ENCODE peak calls at places on chromosomes 3 and 15, in nine cellular contexts. T is stromal cell of bone marrow; C is activated CD8-positive, alpha-beta memory T cell treated with anti-CD3 and anti-CD28 coated beads for 1 hour; M is mammary epithelial cell; Y is astrocyte of the hippocampus; W is GF-D8; I is RCC 7860; F is stimulated activated CD4-positive, alpha-beta T cell treated with anti-CD3 and anti-CD28 coated beads, Interleukin-2, amount 100 ng/mL, for 24 hours; A is NCI-H460. L is an unnamed sample.

GRCh38 chr15:75455982-75456531 is 4.6 kb upstream of the SIN3A start:
- DNase-seq in T (no peak), C (no peak), M (peak), Y (peak), W (peak), I (peak), F (peak), A (no peak), L (no peak)

GRCh38 chr3:64224826-64225606 is at the start of gene PRICKLE2:
- DNase-seq in T (peak), C (no peak), M (peak), Y (peak), W (no peak), I (peak), F (no peak), A (no peak), L (peak)

GRCh38 chr3:17175187-17175839 is 290.6 kb downstream of the PLCL2 start:
- DNase-seq in T (peak), C (no peak), M (peak), Y (peak), W (no peak), I (no peak), F (no peak), A (no peak), L (peak)

GRCh38 chr3:88282519-88283241 is 132.9 kb downstream of the C3orf38 start:
- DNase-seq in T (no peak), C (no peak), M (no peak), Y (no peak), W (no peak), I (no peak), F (no peak), A (no peak), L (no peak)

GRCh38 chr15:56934269-56934668 is 15.8 kb downstream of the TCF12 start:
- DNase-seq in T (no peak), C (no peak), M (no peak), Y (no peak), W (no peak), I (peak), F (no peak), A (no peak), L (no peak)

GRCh38 chr3:184314700-184315505 is 497 bp downstream of the EIF4G1 start:
- DNase-seq in T (peak), C (no peak), M (peak), Y (peak), W (peak), I (peak), F (peak), A (no peak), L (peak)

GRCh38 chr3:13215940-13216546 is 142.8 kb upstream of the IQSEC1 start:
- DNase-seq in T (peak), C (no peak), M (peak), Y (peak), W (no peak), I (peak), F (no peak), A (peak), L (no peak)

GRCh38 chr3:177968891-177969290 is 567.3 kb upstream of the KCNMB2 start:
- DNase-seq in T (no peak), C (no peak), M (peak), Y (no peak), W (no peak), I (peak), F (no peak), A (no peak), L (no peak)

GRCh38 chr15:101637038-101637437 is 15.1 kb downstream of the TM2D3 start:
- DNase-seq in T (no peak), C (no peak), M (no peak), Y (no peak), W (no peak), I (no peak), F (no peak), A (no peak), L (no peak)

GRCh38 chr15:69014454-69014853 is at the start of gene NOX5:
- DNase-seq in T (peak), C (no peak), M (peak), Y (no peak), W (no peak), I (no peak), F (no peak), A (no peak), L (no peak)

GRCh38 chr15:70267879-70268278 is 170.2 kb upstream of the TLE3 start:
- DNase-seq in T (no peak), C (no peak), M (peak), Y (peak), W (no peak), I (peak), F (no peak), A (no peak), L (no peak)

GRCh38 chr3:39249453-39250115 is 30.3 kb downstream of the CX3CR1 start:
- DNase-seq in T (no peak), C (no peak), M (peak), Y (no peak), W (no peak), I (no peak), F (no peak), A (no peak), L (no peak)

GRCh38 chr3:197507081-197507480 is 48.7 kb downstream of the BDH1 start:
- DNase-seq in T (no peak), C (no peak), M (no peak), Y (no peak), W (no peak), I (no peak), F (no peak), A (no peak), L (no peak)

GRCh38 chr15:74294010-74294409 is 57.9 kb downstream of the CCDC33 start:
- DNase-seq in T (no peak), C (no peak), M (no peak), Y (no peak), W (no peak), I (no peak), F (no peak), A (no peak), L (no peak)

GRCh38 chr15:78369161-78369560 is 29.0 kb downstream of the CRABP1 start:
- DNase-seq in T (no peak), C (no peak), M (no peak), Y (no peak), W (no peak), I (no peak), F (no peak), A (no peak), L (no peak)

GRCh38 chr15:90286678-90287077 is 21.2 kb downstream of the NGRN start:
- DNase-seq in T (no peak), C (no peak), M (no peak), Y (peak), W (no peak), I (peak), F (no peak), A (peak), L (no peak)

GRCh38 chr15:41289953-41290352 is 42.4 kb downstream of the OIP5 start:
- DNase-seq in T (no peak), C (no peak), M (no peak), Y (no peak), W (no peak), I (no peak), F (no peak), A (no peak), L (no peak)

GRCh38 chr3:87397210-87397609 is 120.8 kb upstream of the POU1F1 start:
- DNase-seq in T (no peak), C (no peak), M (no peak), Y (peak), W (no peak), I (no peak), F (no peak), A (no peak), L (no peak)

GRCh38 chr15:31032959-31033358 is 41.5 kb upstream of the MTMR10 start:
- DNase-seq in T (no peak), C (no peak), M (no peak), Y (peak), W (no peak), I (no peak), F (no peak), A (no peak), L (peak)

GRCh38 chr3:159818399-159818798 is 170.2 kb upstream of the IL12A start:
- DNase-seq in T (no peak), C (no peak), M (no peak), Y (no peak), W (no peak), I (no peak), F (no peak), A (no peak), L (no peak)

GRCh38 chr3:77320514-77320913 is 280.6 kb downstream of the ROBO2 start:
- DNase-seq in T (peak), C (no peak), M (no peak), Y (peak), W (no peak), I (no peak), F (no peak), A (no peak), L (no peak)

GRCh38 chr15:70628542-70628941 is 134.8 kb downstream of the UACA start:
- DNase-seq in T (no peak), C (no peak), M (no peak), Y (no peak), W (no peak), I (no peak), F (no peak), A (no peak), L (no peak)

GRCh38 chr3:58386966-58387365 is 46.7 kb downstream of the PDHB start:
- DNase-seq in T (peak), C (no peak), M (peak), Y (peak), W (no peak), I (peak), F (no peak), A (no peak), L (peak)

GRCh38 chr3:105466495-105467080 is 99.9 kb downstream of the ALCAM start:
- DNase-seq in T (no peak), C (no peak), M (no peak), Y (no peak), W (no peak), I (no peak), F (no peak), A (no peak), L (no peak)